ENCODE peak calls at places on chromosomes 12 and 14, in seven cellular contexts. Y, O, E, I, J, S and A are unnamed samples.

GRCh38 chr12:133080051-133080618 is 588 bp upstream of the ZNF140 start:
- DNase-seq in S (peak), O (peak), J (peak), E (peak), I (peak), Y (peak), A (peak)

GRCh38 chr14:91377700-91378652 is 39.6 kb downstream of the CCDC88C start:
- DNase-seq in E (no peak), I (no peak), Y (no peak), J (no peak), S (no peak), O (no peak), A (no peak)

GRCh38 chr12:71029302-71029701 is 108.8 kb upstream of the PTPRR start:
- DNase-seq in Y (no peak), I (no peak), J (no peak), E (no peak), S (no peak), O (no peak), A (no peak)

GRCh38 chr14:32426596-32427408 is 97.7 kb downstream of the AKAP6 start:
- DNase-seq in E (no peak), O (no peak), I (no peak), J (no peak), S (no peak), Y (peak), A (peak)

GRCh38 chr12:132181570-132182200 is 37.4 kb downstream of the NOC4L start:
- DNase-seq in E (no peak), Y (no peak), O (peak), J (no peak), I (no peak), S (no peak), A (no peak)

GRCh38 chr12:119920064-119920463 is 42.9 kb upstream of the CIT start:
- DNase-seq in O (no peak), E (no peak), J (no peak), I (no peak), S (no peak), Y (no peak), A (no peak)

GRCh38 chr12:15532364-15532977 is 210.2 kb downstream of the PTPRO start:
- DNase-seq in E (peak), J (peak), S (no peak), O (no peak), Y (peak), I (no peak), A (peak)

GRCh38 chr14:76518366-76518765 is 142.4 kb downstream of the ESRRB start:
- DNase-seq in J (no peak), Y (no peak), O (no peak), I (no peak), S (no peak), E (no peak), A (no peak)

GRCh38 chr14:99531221-99532096 is 50.2 kb downstream of the CCNK start:
- DNase-seq in S (no peak), O (no peak), I (no peak), E (no peak), Y (peak), J (peak), A (no peak)

GRCh38 chr12:119088917-119089667 is 89.6 kb upstream of the HSPB8 start:
- DNase-seq in J (no peak), O (no peak), I (no peak), E (no peak), Y (no peak), S (no peak), A (no peak)

GRCh38 chr12:15701212-15701611 is 88.0 kb downstream of the EPS8 start:
- DNase-seq in Y (peak), E (no peak), O (no peak), J (peak), S (no peak), I (no peak), A (no peak)

GRCh38 chr12:34336619-34337465 is 314.5 kb downstream of the ALG10 start:
- DNase-seq in I (no peak), O (no peak), J (no peak), Y (no peak), S (no peak), E (no peak), A (no peak)

GRCh38 chr12:64890873-64891468 is 66.5 kb downstream of the TBC1D30 start:
- DNase-seq in E (no peak), S (no peak), Y (peak), I (no peak), J (peak), O (no peak), A (no peak)

GRCh38 chr12:81758421-81759214 is 532 bp downstream of the PPFIA2 start:
- DNase-seq in I (no peak), Y (peak), O (peak), E (peak), J (peak), S (peak), A (peak)

GRCh38 chr12:120218680-120219606 is 18.0 kb upstream of the RPLP0 start:
- DNase-seq in Y (no peak), S (no peak), E (no peak), I (no peak), O (no peak), J (no peak), A (no peak)

GRCh38 chr14:92753250-92753649 is 4.8 kb upstream of the LGMN start:
- DNase-seq in Y (no peak), O (no peak), I (no peak), E (no peak), J (no peak), S (no peak), A (no peak)

GRCh38 chr12:66692170-66692569 is 13.3 kb upstream of the GRIP1 start:
- DNase-seq in Y (no peak), I (no peak), E (no peak), S (no peak), J (no peak), O (no peak), A (no peak)

GRCh38 chr12:49763006-49763591 is 21.7 kb downstream of the TMBIM6 start:
- DNase-seq in O (peak), J (peak), I (no peak), S (peak), Y (peak), E (peak), A (peak)

GRCh38 chr12:98870521-98870920 is 225.4 kb downstream of the APAF1 start:
- DNase-seq in S (peak), E (no peak), I (no peak), Y (no peak), J (no peak), O (no peak), A (peak)

GRCh38 chr14:67618617-67619063 is 1.1 kb upstream of the ARG2 start:
- DNase-seq in O (no peak), E (no peak), Y (peak), I (no peak), S (no peak), J (peak), A (no peak)

GRCh38 chr12:23025372-23026021 is 400.5 kb downstream of the ETNK1 start:
- DNase-seq in Y (no peak), O (no peak), S (no peak), E (no peak), J (no peak), I (no peak), A (no peak)

GRCh38 chr14:24427537-24428508 is 1.6 kb downstream of the CBLN3 start:
- DNase-seq in I (no peak), O (no peak), J (no peak), Y (no peak), S (no peak), E (peak), A (no peak)

GRCh38 chr12:109358154-109358869 is 10.6 kb downstream of the MYO1H start:
- DNase-seq in J (peak), Y (no peak), I (no peak), S (no peak), E (no peak), O (no peak), A (no peak)

GRCh38 chr12:71556881-71557280 is 106.8 kb downstream of the ZFC3H1 start:
- DNase-seq in S (no peak), E (no peak), J (peak), I (no peak), Y (peak), O (no peak), A (no peak)

GRCh38 chr12:104223599-104224168 is 8.1 kb downstream of the TXNRD1 start:
- DNase-seq in E (no peak), S (no peak), Y (no peak), O (no peak), I (no peak), J (no peak), A (no peak)

GRCh38 chr12:44000309-44000952 is 164.6 kb downstream of the TMEM117 start:
- DNase-seq in E (no peak), S (no peak), Y (peak), J (peak), O (no peak), I (no peak), A (no peak)

GRCh38 chr14:92461891-92462290 is 51.7 kb upstream of the RIN3 start:
- DNase-seq in S (no peak), Y (no peak), J (no peak), E (peak), I (no peak), O (no peak), A (no peak)

GRCh38 chr12:132084681-132085635 is 59.2 kb downstream of the DDX51 start:
- DNase-seq in S (no peak), E (peak), O (peak), J (peak), I (no peak), Y (peak), A (no peak)

GRCh38 chr14:35940291-35940690 is 114.2 kb downstream of the BRMS1L start:
- DNase-seq in I (no peak), S (no peak), O (no peak), E (no peak), J (peak), Y (peak), A (no peak)

GRCh38 chr14:75832621-75833297 is 149.0 kb downstream of the TGFB3 start:
- DNase-seq in I (no peak), Y (no peak), S (no peak), E (no peak), J (peak), O (no peak), A (no peak)

GRCh38 chr12:131862600-131862993 is 31.8 kb upstream of the ULK1 start:
- DNase-seq in Y (no peak), O (no peak), S (no peak), J (no peak), I (no peak), E (no peak), A (no peak)

GRCh38 chr12:6360080-6360571 is 15.2 kb downstream of the SCNN1A start:
- DNase-seq in I (no peak), S (no peak), Y (no peak), O (no peak), J (no peak), E (no peak), A (no peak)

GRCh38 chr12:86260183-86260582 is 4.0 kb upstream of the MGAT4C start:
- DNase-seq in O (no peak), J (no peak), I (no peak), Y (no peak), S (no peak), E (no peak), A (no peak)

GRCh38 chr12:86265329-86265695 is 9.1 kb upstream of the MGAT4C start:
- DNase-seq in S (no peak), O (no peak), E (no peak), Y (no peak), J (no peak), I (no peak), A (no peak)

GRCh38 chr12:86261606-86262005 is 5.4 kb upstream of the MGAT4C start:
- DNase-seq in J (peak), E (no peak), S (no peak), O (no peak), I (no peak), Y (no peak), A (no peak)

GRCh38 chr12:86261142-86261541 is 5.0 kb upstream of the MGAT4C start:
- DNase-seq in I (no peak), J (peak), E (no peak), Y (no peak), O (no peak), S (no peak), A (no peak)

DNA sequence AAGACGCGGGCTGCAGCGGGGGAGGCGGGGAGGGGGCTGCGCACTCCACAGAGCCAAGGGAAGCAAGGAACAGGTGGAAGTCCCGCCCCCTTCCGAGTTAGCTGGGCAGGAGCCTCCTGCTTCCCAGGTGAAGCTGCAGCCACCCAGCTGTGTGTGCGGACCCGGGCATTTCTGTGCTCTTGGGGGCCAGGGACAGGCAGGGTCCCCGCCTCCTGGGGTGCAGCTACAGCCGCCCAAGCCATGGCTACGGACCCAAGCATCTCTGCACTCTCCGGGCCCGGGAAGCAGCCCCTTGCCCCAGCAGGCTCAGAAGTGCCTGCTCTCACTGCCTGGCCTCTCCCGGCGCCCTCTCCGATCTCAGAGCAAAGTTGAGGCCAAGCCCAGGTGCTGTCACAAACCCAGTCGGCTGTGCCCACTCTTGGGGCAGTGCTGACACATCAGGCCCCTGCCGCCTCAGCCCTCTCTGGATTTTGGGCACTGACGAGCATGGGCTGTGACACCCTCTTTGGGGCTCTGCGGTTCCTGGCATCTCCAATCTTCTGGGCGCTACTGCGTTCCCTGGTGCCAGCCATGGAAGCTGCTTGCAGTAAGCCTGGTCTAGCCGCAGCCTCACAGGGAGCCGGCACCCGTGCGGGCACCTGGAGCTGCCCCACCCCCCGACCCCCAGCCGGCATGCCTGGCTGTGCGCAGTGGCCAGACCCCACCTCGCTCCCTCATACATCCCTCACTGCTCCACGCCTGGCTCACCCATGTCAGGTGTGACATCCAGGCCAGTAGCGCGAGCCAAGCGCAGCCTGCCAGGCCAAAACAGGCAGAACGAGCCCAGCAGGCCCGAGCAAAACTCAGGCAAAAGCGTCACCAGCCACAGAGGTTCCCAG is 8.5 kb upstream of the MGAT4C start:
- DNase-seq in J (peak), Y (no peak), O (peak), I (no peak), E (no peak), S (no peak), A (no peak)
- H3K27ac ChIP-seq in J (no peak), Y (no peak), O (no peak), I (peak), E (no peak), S (no peak), A (no peak)

GRCh38 chr14:22981090-22982012 is 1.0 kb downstream of the AJUBA start:
- DNase-seq in Y (peak), I (no peak), E (peak), J (no peak), S (no peak), O (peak), A (no peak)

GRCh38 chr14:22982013-22982476 is 306 bp downstream of the AJUBA start:
- DNase-seq in J (no peak), Y (peak), I (no peak), S (no peak), E (no peak), O (no peak), A (no peak)

GRCh38 chr14:22980672-22981089 is 1.7 kb downstream of the AJUBA start:
- DNase-seq in J (no peak), O (peak), Y (no peak), E (peak), I (no peak), S (no peak), A (no peak)

GRCh38 chr14:22984959-22985658 is 2.8 kb upstream of the AJUBA start:
- DNase-seq in O (no peak), J (no peak), E (no peak), S (no peak), Y (no peak), I (no peak), A (no peak)

GRCh38 chr14:22982477-22983245 is at the start of gene AJUBA:
- DNase-seq in J (peak), Y (peak), S (no peak), E (peak), O (peak), I (peak), A (no peak)
- H3K27ac ChIP-seq in J (peak), Y (peak), S (peak), E (peak), O (peak), I (peak), A (no peak)

GRCh38 chr12:57129311-57130288 is 1.3 kb downstream of the LRP1 start:
- DNase-seq in J (peak), I (no peak), O (no peak), Y (peak), S (no peak), E (peak), A (no peak)
- H3K27ac ChIP-seq in J (peak), I (peak), O (peak), Y (peak), S (peak), E (peak), A (peak)

GRCh38 chr12:51269174-51270066 is 795 bp downstream of the SMAGP start:
- DNase-seq in E (no peak), S (no peak), J (peak), O (peak), I (no peak), Y (peak), A (no peak)
- H3K27ac ChIP-seq in E (peak), S (no peak), J (peak), O (peak), I (peak), Y (no peak), A (no peak)

DNA sequence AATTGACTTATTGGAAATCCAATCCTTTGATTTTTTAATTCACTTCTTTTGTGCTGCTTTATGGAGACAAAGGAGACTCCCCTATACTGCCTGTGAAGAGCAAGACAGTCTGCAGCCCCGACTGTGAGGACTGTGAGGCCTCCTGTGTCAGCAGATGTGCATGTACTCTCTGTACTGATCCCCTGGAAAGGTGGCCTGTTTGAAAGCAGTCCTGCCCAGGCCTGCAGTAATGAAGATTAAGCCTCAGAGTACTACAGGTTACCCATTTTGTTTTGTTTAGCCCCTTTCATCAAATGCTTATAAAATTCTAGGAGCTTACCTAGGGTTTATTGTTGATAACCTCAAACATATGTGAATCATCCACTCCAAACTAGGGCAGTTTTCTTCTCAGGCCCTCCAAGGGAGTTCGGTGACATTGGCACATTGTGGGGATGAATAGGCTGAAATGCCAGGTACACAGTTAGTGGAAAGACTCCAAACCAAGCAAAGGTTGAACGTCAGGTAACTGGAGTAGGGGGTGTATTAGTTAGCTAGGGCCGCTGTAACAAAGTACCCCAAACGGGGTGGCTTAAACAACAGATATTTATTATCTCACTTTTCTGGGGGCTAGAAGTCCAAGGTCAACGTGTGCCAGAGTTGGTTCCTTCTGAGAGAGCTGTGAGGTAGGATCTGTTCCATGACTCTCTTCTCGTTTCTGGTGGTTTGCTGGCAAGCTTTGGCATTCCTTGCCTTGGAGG is 208.7 kb upstream of the BCL2L14 start:
- DNase-seq in Y (no peak), J (no peak), E (no peak), S (no peak), O (no peak), I (no peak), A (no peak)
- H3K27ac ChIP-seq in Y (peak), J (no peak), E (peak), S (peak), O (peak), I (peak), A (no peak)

GRCh38 chr12:27824126-27824842 is 44.2 kb upstream of the MANSC4 start:
- DNase-seq in E (no peak), I (no peak), J (no peak), S (no peak), O (no peak), Y (no peak), A (no peak)

GRCh38 chr12:27828196-27828595 is 48.2 kb upstream of the MANSC4 start:
- DNase-seq in J (no peak), S (no peak), O (no peak), Y (no peak), I (no peak), E (no peak), A (no peak)

GRCh38 chr12:27823038-27823437 is 43.0 kb upstream of the MANSC4 start:
- DNase-seq in S (no peak), J (no peak), E (no peak), I (no peak), Y (no peak), O (no peak), A (no peak)

GRCh38 chr12:27822076-27822712 is 42.2 kb upstream of the MANSC4 start:
- DNase-seq in O (no peak), S (no peak), Y (peak), E (no peak), I (no peak), J (peak), A (no peak)

GRCh38 chr12:27826076-27826475 is 46.0 kb upstream of the MANSC4 start:
- DNase-seq in S (no peak), J (no peak), O (no peak), I (no peak), Y (no peak), E (no peak), A (no peak)
- H3K27ac ChIP-seq in S (no peak), J (no peak), O (no peak), I (no peak), Y (no peak), E (no peak), A (no peak)